ENCODE peak calls at places on chromosomes 6 and 20, in six cellular contexts. One of them, this sample, is unnamed.

GRCh38 chr20:419556-420168 is 11.6 kb downstream of the RBCK1 start:
- DNase-seq in AG10803: no peak
- DNase-seq in BE2C: no peak
- DNase-seq in right cardiac atrium: peak
- DNase-seq in pancreas: no peak
- DNase-seq in mesendoderm: no peak
- DNase-seq in this sample: no peak

GRCh38 chr6:11575408-11576033 is 38.0 kb downstream of the TMEM170B start:
- DNase-seq in AG10803: peak
- DNase-seq in mesendoderm: peak
- DNase-seq in BE2C: peak
- DNase-seq in right cardiac atrium: no peak
- DNase-seq in pancreas: peak
- DNase-seq in this sample: no peak

GRCh38 chr20:57048027-57048869 is 218.2 kb downstream of the BMP7 start:
- DNase-seq in right cardiac atrium: peak
- DNase-seq in AG10803: peak
- DNase-seq in pancreas: no peak
- DNase-seq in BE2C: peak
- DNase-seq in mesendoderm: peak
- DNase-seq in this sample: no peak

GRCh38 chr20:50339196-50339901 is 148.7 kb downstream of the CEBPB start:
- DNase-seq in mesendoderm: no peak
- DNase-seq in right cardiac atrium: no peak
- DNase-seq in BE2C: peak
- DNase-seq in AG10803: peak
- DNase-seq in pancreas: no peak
- DNase-seq in this sample: no peak

GRCh38 chr6:106383573-106383972 is 23.1 kb downstream of the CRYBG1 start:
- DNase-seq in AG10803: peak
- DNase-seq in BE2C: no peak
- DNase-seq in mesendoderm: no peak
- DNase-seq in right cardiac atrium: no peak
- DNase-seq in pancreas: no peak
- DNase-seq in this sample: no peak

GRCh38 chr20:44070139-44070900 is 116.7 kb downstream of the JPH2 start:
- DNase-seq in mesendoderm: no peak
- DNase-seq in pancreas: no peak
- DNase-seq in AG10803: no peak
- DNase-seq in right cardiac atrium: no peak
- DNase-seq in BE2C: no peak
- DNase-seq in this sample: peak

GRCh38 chr6:169864148-169865030 is 113.0 kb downstream of the ERMARD start:
- DNase-seq in right cardiac atrium: no peak
- DNase-seq in pancreas: peak
- DNase-seq in BE2C: no peak
- DNase-seq in mesendoderm: no peak
- DNase-seq in AG10803: no peak
- DNase-seq in this sample: peak

GRCh38 chr6:11277275-11278206 is 45.1 kb upstream of the NEDD9 start:
- DNase-seq in mesendoderm: peak
- DNase-seq in BE2C: no peak
- DNase-seq in AG10803: peak
- DNase-seq in pancreas: no peak
- DNase-seq in right cardiac atrium: no peak
- DNase-seq in this sample: peak

GRCh38 chr20:24160563-24161355 is 172.2 kb upstream of the GGTLC1 start:
- DNase-seq in pancreas: no peak
- DNase-seq in BE2C: peak
- DNase-seq in AG10803: peak
- DNase-seq in right cardiac atrium: peak
- DNase-seq in mesendoderm: peak
- DNase-seq in this sample: no peak

GRCh38 chr20:32524871-32525501 is 60.1 kb downstream of the NOL4L start:
- DNase-seq in right cardiac atrium: peak
- DNase-seq in pancreas: peak
- DNase-seq in BE2C: no peak
- DNase-seq in AG10803: no peak
- DNase-seq in mesendoderm: no peak
- DNase-seq in this sample: no peak

GRCh38 chr6:146813554-146813953 is 214.8 kb downstream of the ADGB start:
- DNase-seq in pancreas: no peak
- DNase-seq in mesendoderm: no peak
- DNase-seq in right cardiac atrium: no peak
- DNase-seq in BE2C: no peak
- DNase-seq in AG10803: peak
- DNase-seq in this sample: no peak

GRCh38 chr20:13006825-13007224 is 1.9 kb upstream of the SPTLC3 start:
- DNase-seq in right cardiac atrium: no peak
- DNase-seq in BE2C: no peak
- DNase-seq in AG10803: peak
- DNase-seq in pancreas: no peak
- DNase-seq in mesendoderm: no peak
- DNase-seq in this sample: no peak

GRCh38 chr20:47453167-47453782 is 48.4 kb upstream of the NCOA3 start:
- DNase-seq in AG10803: peak
- DNase-seq in pancreas: no peak
- DNase-seq in BE2C: no peak
- DNase-seq in right cardiac atrium: no peak
- DNase-seq in mesendoderm: peak
- DNase-seq in this sample: no peak

GRCh38 chr20:208937-209566 is 18.0 kb upstream of the DEFB129 start:
- DNase-seq in AG10803: peak
- DNase-seq in right cardiac atrium: no peak
- DNase-seq in mesendoderm: peak
- DNase-seq in pancreas: no peak
- DNase-seq in BE2C: peak
- DNase-seq in this sample: peak

GRCh38 chr6:10202581-10202980 is 212.3 kb downstream of the TFAP2A start:
- DNase-seq in pancreas: no peak
- DNase-seq in right cardiac atrium: no peak
- DNase-seq in BE2C: no peak
- DNase-seq in AG10803: no peak
- DNase-seq in mesendoderm: no peak
- DNase-seq in this sample: no peak

GRCh38 chr6:30683980-30684338 is 2.5 kb downstream of the PPP1R18 start:
- DNase-seq in pancreas: no peak
- DNase-seq in BE2C: no peak
- DNase-seq in right cardiac atrium: no peak
- DNase-seq in mesendoderm: no peak
- DNase-seq in AG10803: no peak
- DNase-seq in this sample: no peak

GRCh38 chr6:27582928-27583725 is 110.2 kb upstream of the ZNF184 start:
- DNase-seq in BE2C: peak
- DNase-seq in AG10803: peak
- DNase-seq in mesendoderm: peak
- DNase-seq in pancreas: no peak
- DNase-seq in right cardiac atrium: no peak
- DNase-seq in this sample: no peak

GRCh38 chr6:116165596-116165995 is 39.7 kb upstream of the COL10A1 start:
- DNase-seq in AG10803: no peak
- DNase-seq in pancreas: no peak
- DNase-seq in BE2C: peak
- DNase-seq in mesendoderm: no peak
- DNase-seq in right cardiac atrium: no peak
- DNase-seq in this sample: no peak

GRCh38 chr20:37511605-37512275 is 9.3 kb upstream of the NNAT start:
- DNase-seq in pancreas: no peak
- DNase-seq in right cardiac atrium: no peak
- DNase-seq in AG10803: peak
- DNase-seq in mesendoderm: no peak
- DNase-seq in BE2C: no peak
- DNase-seq in this sample: no peak

GRCh38 chr6:109305028-109305427 is 77.2 kb downstream of the CD164 start:
- DNase-seq in BE2C: no peak
- DNase-seq in pancreas: no peak
- DNase-seq in mesendoderm: no peak
- DNase-seq in right cardiac atrium: no peak
- DNase-seq in AG10803: no peak
- DNase-seq in this sample: no peak

GRCh38 chr20:35561671-35562070 is 19.8 kb downstream of the ERGIC3 start:
- DNase-seq in BE2C: no peak
- DNase-seq in right cardiac atrium: no peak
- DNase-seq in AG10803: no peak
- DNase-seq in pancreas: no peak
- DNase-seq in mesendoderm: peak
- DNase-seq in this sample: no peak

GRCh38 chr6:108194503-108194902 is 28.7 kb downstream of the NR2E1 start:
- DNase-seq in AG10803: no peak
- DNase-seq in BE2C: peak
- DNase-seq in pancreas: no peak
- DNase-seq in mesendoderm: no peak
- DNase-seq in right cardiac atrium: no peak
- DNase-seq in this sample: no peak

GRCh38 chr6:108195209-108195608 is 29.4 kb downstream of the NR2E1 start:
- DNase-seq in right cardiac atrium: no peak
- DNase-seq in pancreas: no peak
- DNase-seq in BE2C: no peak
- DNase-seq in AG10803: no peak
- DNase-seq in mesendoderm: no peak
- DNase-seq in this sample: no peak

GRCh38 chr6:108193835-108194234 is 28.0 kb downstream of the NR2E1 start:
- DNase-seq in AG10803: no peak
- DNase-seq in mesendoderm: no peak
- DNase-seq in BE2C: no peak
- DNase-seq in pancreas: no peak
- DNase-seq in right cardiac atrium: no peak
- DNase-seq in this sample: no peak

GRCh38 chr6:108187519-108187918 is 21.7 kb downstream of the NR2E1 start:
- DNase-seq in right cardiac atrium: no peak
- DNase-seq in AG10803: no peak
- DNase-seq in pancreas: no peak
- DNase-seq in BE2C: no peak
- DNase-seq in mesendoderm: no peak
- DNase-seq in this sample: no peak

DNA sequence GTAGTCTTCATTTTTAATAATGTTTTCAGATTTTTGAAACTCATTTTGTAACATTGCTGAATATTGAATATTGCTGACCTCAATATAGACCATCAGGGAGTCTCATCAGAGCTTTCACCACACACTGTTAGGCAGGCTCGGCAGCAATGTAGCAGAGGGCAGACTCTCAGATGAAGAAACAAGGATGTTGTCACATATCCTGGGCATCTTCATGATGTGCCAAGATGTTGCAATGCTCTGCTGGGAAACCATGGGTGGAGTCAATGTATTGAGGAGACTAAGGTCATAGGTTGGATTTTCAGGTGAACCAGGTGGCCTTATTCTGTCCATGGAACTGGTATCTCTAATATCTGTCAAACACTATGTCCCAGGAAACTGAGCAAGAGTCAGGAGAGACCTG is 27.3 kb downstream of the NR2E1 start:
- DNase-seq in right cardiac atrium: no peak
- DNase-seq in mesendoderm: no peak
- DNase-seq in BE2C: no peak
- DNase-seq in AG10803: no peak
- DNase-seq in pancreas: no peak
- DNase-seq in this sample: no peak
- H3K4me3 ChIP-seq in right cardiac atrium: no peak
- H3K4me3 ChIP-seq in mesendoderm: no peak
- H3K4me3 ChIP-seq in BE2C: no peak
- H3K4me3 ChIP-seq in AG10803: no peak
- H3K4me3 ChIP-seq in pancreas: no peak
- H3K4me3 ChIP-seq in this sample: no peak

GRCh38 chr20:62916703-62917476 is 9.4 kb downstream of the DIDO1 start:
- DNase-seq in mesendoderm: no peak
- DNase-seq in BE2C: no peak
- DNase-seq in right cardiac atrium: no peak
- DNase-seq in AG10803: no peak
- DNase-seq in pancreas: no peak
- DNase-seq in this sample: no peak

GRCh38 chr20:62911701-62912280 is 14.5 kb downstream of the DIDO1 start:
- DNase-seq in mesendoderm: no peak
- DNase-seq in right cardiac atrium: no peak
- DNase-seq in BE2C: no peak
- DNase-seq in pancreas: no peak
- DNase-seq in AG10803: no peak
- DNase-seq in this sample: no peak

GRCh38 chr20:62913043-62913630 is 13.2 kb downstream of the DIDO1 start:
- DNase-seq in AG10803: no peak
- DNase-seq in pancreas: no peak
- DNase-seq in BE2C: no peak
- DNase-seq in mesendoderm: no peak
- DNase-seq in right cardiac atrium: no peak
- DNase-seq in this sample: no peak

GRCh38 chr20:62914970-62915457 is 11.3 kb downstream of the DIDO1 start:
- DNase-seq in right cardiac atrium: no peak
- DNase-seq in pancreas: peak
- DNase-seq in BE2C: no peak
- DNase-seq in mesendoderm: peak
- DNase-seq in AG10803: peak
- DNase-seq in this sample: peak

DNA sequence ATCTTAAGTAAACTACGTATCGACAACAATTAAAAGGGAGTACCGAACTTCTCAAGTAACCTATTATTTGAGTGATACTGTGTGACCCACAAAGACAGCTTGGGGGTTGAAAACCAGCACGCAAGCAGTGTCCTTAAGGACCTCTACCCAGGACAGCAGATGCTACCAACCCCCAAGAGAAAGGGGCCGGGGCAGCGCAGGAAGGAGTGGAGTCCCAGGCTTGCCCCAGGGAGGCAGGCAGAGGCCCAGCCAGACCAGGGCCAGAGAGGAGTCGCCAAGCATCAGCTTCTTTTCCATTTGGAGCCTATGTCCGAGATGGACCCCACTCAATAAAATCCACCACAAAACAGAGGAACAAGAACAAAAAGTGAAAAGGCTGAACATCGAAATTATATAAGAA is 11.9 kb downstream of the DIDO1 start:
- DNase-seq in AG10803: no peak
- DNase-seq in pancreas: no peak
- DNase-seq in mesendoderm: no peak
- DNase-seq in right cardiac atrium: no peak
- DNase-seq in BE2C: no peak
- DNase-seq in this sample: no peak
- H3K4me3 ChIP-seq in AG10803: no peak
- H3K4me3 ChIP-seq in pancreas: no peak
- H3K4me3 ChIP-seq in mesendoderm: no peak
- H3K4me3 ChIP-seq in right cardiac atrium: no peak
- H3K4me3 ChIP-seq in BE2C: no peak
- H3K4me3 ChIP-seq in this sample: no peak

GRCh38 chr20:53013847-53014246 is 41.7 kb downstream of the TSHZ2 start:
- DNase-seq in right cardiac atrium: no peak
- DNase-seq in pancreas: no peak
- DNase-seq in AG10803: no peak
- DNase-seq in BE2C: no peak
- DNase-seq in mesendoderm: no peak
- DNase-seq in this sample: no peak
- H3K4me3 ChIP-seq in right cardiac atrium: no peak
- H3K4me3 ChIP-seq in pancreas: no peak
- H3K4me3 ChIP-seq in AG10803: no peak
- H3K4me3 ChIP-seq in BE2C: no peak
- H3K4me3 ChIP-seq in mesendoderm: no peak
- H3K4me3 ChIP-seq in this sample: no peak

DNA sequence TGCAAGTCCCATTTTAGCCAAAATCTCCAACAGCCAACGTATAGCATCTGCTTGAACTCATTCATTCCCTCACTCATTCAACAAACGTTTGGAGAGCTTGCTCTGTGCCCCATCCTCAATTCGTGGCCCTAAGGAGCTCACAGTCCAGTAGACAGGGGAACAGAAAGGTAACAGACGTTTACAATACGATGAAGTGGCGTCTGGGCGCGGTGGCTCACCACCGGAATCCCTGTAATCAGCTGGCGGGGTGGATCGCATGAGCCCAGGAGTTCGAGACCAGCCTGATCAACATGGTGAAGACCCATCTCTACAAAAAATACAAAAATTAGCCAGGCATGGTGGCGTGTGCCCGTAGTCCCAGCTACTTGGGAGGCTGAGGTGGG is 790 bp upstream of the E2F1 start:
- DNase-seq in right cardiac atrium: no peak
- DNase-seq in AG10803: no peak
- DNase-seq in mesendoderm: no peak
- DNase-seq in pancreas: no peak
- DNase-seq in BE2C: no peak
- DNase-seq in this sample: no peak
- H3K4me3 ChIP-seq in right cardiac atrium: no peak
- H3K4me3 ChIP-seq in AG10803: peak
- H3K4me3 ChIP-seq in mesendoderm: no peak
- H3K4me3 ChIP-seq in pancreas: no peak
- H3K4me3 ChIP-seq in BE2C: no peak
- H3K4me3 ChIP-seq in this sample: no peak